ENCODE peak calls at places on chromosomes 13 and 19, in eight cellular contexts. C is progenitor cell of endocrine pancreas; D is pons; H is glutamatergic neuron; E is T-helper 2 cell; V is astrocyte of the hippocampus; X is stimulated activated CD4-positive, alpha-beta T cell treated with anti-CD3 and anti-CD28 coated beads, Interleukin-12 subunit alpha, Interleukin-12 subunit beta, amount 100 ng/mL, for 4 hours; G is activated CD4-positive, alpha-beta T cell treated with anti-CD3 and anti-CD28 coated beads, Interleukin-2, amount 50 U/mL, for 1 hour. N is an unnamed sample.

GRCh38 chr13:113882716-113883115 is 18.8 kb upstream of the GAS6 start:
- DNase-seq in C (no peak), D (no peak), H (no peak), E (no peak), V (no peak), X (no peak), G (no peak), N (no peak)

GRCh38 chr13:93847162-93847561 is 620.6 kb downstream of the GPC6 start:
- DNase-seq in C (no peak), D (no peak), H (no peak), E (no peak), V (peak), X (no peak), G (no peak), N (no peak)

GRCh38 chr19:53521373-53522202 is 16.4 kb upstream of the ZNF331 start:
- DNase-seq in C (no peak), D (no peak), H (no peak), E (no peak), V (no peak), X (no peak), G (no peak), N (no peak)

GRCh38 chr13:86193281-86193680 is 394.1 kb upstream of the SLITRK6 start:
- DNase-seq in C (peak), D (no peak), H (no peak), E (no peak), V (peak), X (no peak), G (no peak), N (no peak)

GRCh38 chr19:23285948-23286347 is 35.8 kb upstream of the ZNF724 start:
- DNase-seq in C (no peak), D (no peak), H (no peak), E (no peak), V (no peak), X (no peak), G (no peak), N (no peak)

GRCh38 chr13:44218501-44219240 is 155.0 kb upstream of the SERP2 start:
- DNase-seq in C (no peak), D (peak), H (no peak), E (no peak), V (peak), X (no peak), G (no peak), N (no peak)

GRCh38 chr19:54431255-54431838 is 16.1 kb downstream of the TTYH1 start:
- DNase-seq in C (no peak), D (no peak), H (no peak), E (no peak), V (peak), X (no peak), G (no peak), N (no peak)

GRCh38 chr13:50375792-50376191 is 360.5 kb downstream of the KCNRG start:
- DNase-seq in C (no peak), D (no peak), H (no peak), E (no peak), V (peak), X (no peak), G (no peak), N (no peak)

GRCh38 chr13:20702945-20703784 is at the start of gene IL17D:
- DNase-seq in C (peak), D (no peak), H (peak), E (no peak), V (peak), X (peak), G (peak), N (peak)

GRCh38 chr13:108561152-108561551 is 68.3 kb upstream of the MYO16 start:
- DNase-seq in C (no peak), D (peak), H (no peak), E (no peak), V (peak), X (no peak), G (no peak), N (no peak)

GRCh38 chr13:27395007-27395510 is 29.4 kb upstream of the GTF3A start:
- DNase-seq in C (no peak), D (no peak), H (no peak), E (no peak), V (no peak), X (no peak), G (no peak), N (no peak)

GRCh38 chr13:112118451-112119064 is 51.6 kb downstream of the SOX1 start:
- DNase-seq in C (no peak), D (no peak), H (no peak), E (no peak), V (no peak), X (no peak), G (no peak), N (no peak)